ENCODE peak calls at places on chromosomes 16 and 17, in four cellular contexts. M, W, V and I are unnamed samples.

GRCh38 chr17:82601447-82602000 is 46.7 kb downstream of the WDR45B start:
- DNase-seq in V (no peak), M (no peak), W (no peak), I (no peak)

GRCh38 chr17:52035336-52035915 is 123.1 kb downstream of the CA10 start:
- DNase-seq in W (no peak), M (no peak), V (peak), I (no peak)

GRCh38 chr16:10699756-10700155 is 5.0 kb upstream of the TEKT5 start:
- DNase-seq in W (no peak), M (no peak), V (no peak), I (no peak)

GRCh38 chr16:49472598-49472997 is 99.0 kb downstream of the C16orf78 start:
- DNase-seq in W (no peak), V (peak), M (peak), I (no peak)

GRCh38 chr17:19979917-19980770 is 2.5 kb upstream of the AKAP10 start:
- DNase-seq in W (no peak), V (no peak), M (no peak), I (no peak)

GRCh38 chr17:79907855-79908254 is 68.6 kb upstream of the CBX4 start:
- DNase-seq in W (no peak), V (no peak), M (no peak), I (no peak)

GRCh38 chr16:35753559-35754390 is 2294.4 kb downstream of the TP53TG3F start:
- DNase-seq in M (no peak), V (no peak), W (no peak), I (no peak)

GRCh38 chr16:14628806-14629611 is 1.1 kb downstream of the PARN start:
- DNase-seq in M (no peak), W (no peak), V (no peak), I (no peak)

GRCh38 chr17:71084219-71084618 is 914.9 kb downstream of the KCNJ2 start:
- DNase-seq in W (no peak), V (peak), M (peak), I (no peak)